ENCODE peak calls at places on chromosomes 16 and 17, in nine cellular contexts. One of them, this sample, is unnamed.

GRCh38 chr16:70715860-70716357 is 30.1 kb upstream of the MTSS2 start:
- DNase-seq in naive thymus-derived CD4-positive, alpha-beta T cell: no peak
- DNase-seq in ELF-1: no peak
- DNase-seq in EL: peak
- DNase-seq in activated T-helper 1 cell treated with Interleukin-2 at 50 U/mL for 16 hours: no peak
- DNase-seq in activated CD4-positive, alpha-beta T cell treated with anti-CD3 and anti-CD28 coated beads for 1 hour: no peak
- DNase-seq in astrocyte: peak
- DNase-seq in kidney: no peak
- DNase-seq in amniotic stem cell: no peak
- DNase-seq in this sample: no peak

GRCh38 chr17:17156107-17156506 is 50.0 kb downstream of the PLD6 start:
- DNase-seq in naive thymus-derived CD4-positive, alpha-beta T cell: no peak
- DNase-seq in ELF-1: no peak
- DNase-seq in EL: peak
- DNase-seq in activated T-helper 1 cell treated with Interleukin-2 at 50 U/mL for 16 hours: no peak
- DNase-seq in activated CD4-positive, alpha-beta T cell treated with anti-CD3 and anti-CD28 coated beads for 1 hour: no peak
- DNase-seq in astrocyte: peak
- DNase-seq in kidney: no peak
- DNase-seq in amniotic stem cell: no peak
- DNase-seq in this sample: peak

GRCh38 chr17:48722924-48723554 is at the start of gene PRAC2:
- DNase-seq in naive thymus-derived CD4-positive, alpha-beta T cell: no peak
- DNase-seq in ELF-1: peak
- DNase-seq in EL: no peak
- DNase-seq in activated T-helper 1 cell treated with Interleukin-2 at 50 U/mL for 16 hours: no peak
- DNase-seq in activated CD4-positive, alpha-beta T cell treated with anti-CD3 and anti-CD28 coated beads for 1 hour: no peak
- DNase-seq in astrocyte: no peak
- DNase-seq in kidney: no peak
- DNase-seq in amniotic stem cell: no peak
- DNase-seq in this sample: no peak

GRCh38 chr17:2400474-2400866 is 390 bp downstream of the MNT start:
- DNase-seq in naive thymus-derived CD4-positive, alpha-beta T cell: peak
- DNase-seq in ELF-1: peak
- DNase-seq in EL: peak
- DNase-seq in activated T-helper 1 cell treated with Interleukin-2 at 50 U/mL for 16 hours: peak
- DNase-seq in activated CD4-positive, alpha-beta T cell treated with anti-CD3 and anti-CD28 coated beads for 1 hour: peak
- DNase-seq in astrocyte: no peak
- DNase-seq in kidney: peak
- DNase-seq in amniotic stem cell: no peak
- DNase-seq in this sample: peak

GRCh38 chr16:9151597-9151996 is 60.2 kb downstream of the HAPSTR1 start:
- DNase-seq in naive thymus-derived CD4-positive, alpha-beta T cell: no peak
- DNase-seq in ELF-1: peak
- DNase-seq in EL: peak
- DNase-seq in activated T-helper 1 cell treated with Interleukin-2 at 50 U/mL for 16 hours: no peak
- DNase-seq in activated CD4-positive, alpha-beta T cell treated with anti-CD3 and anti-CD28 coated beads for 1 hour: no peak
- DNase-seq in astrocyte: no peak
- DNase-seq in kidney: no peak
- DNase-seq in amniotic stem cell: no peak
- DNase-seq in this sample: no peak

GRCh38 chr16:67459066-67459857 is 21.7 kb downstream of the ATP6V0D1 start:
- DNase-seq in naive thymus-derived CD4-positive, alpha-beta T cell: no peak
- DNase-seq in ELF-1: peak
- DNase-seq in EL: no peak
- DNase-seq in activated T-helper 1 cell treated with Interleukin-2 at 50 U/mL for 16 hours: no peak
- DNase-seq in activated CD4-positive, alpha-beta T cell treated with anti-CD3 and anti-CD28 coated beads for 1 hour: no peak
- DNase-seq in astrocyte: no peak
- DNase-seq in kidney: no peak
- DNase-seq in amniotic stem cell: no peak
- DNase-seq in this sample: no peak

GRCh38 chr17:16363749-16364536 is 10.7 kb upstream of the CENPV start:
- DNase-seq in naive thymus-derived CD4-positive, alpha-beta T cell: peak
- DNase-seq in ELF-1: peak
- DNase-seq in EL: peak
- DNase-seq in activated T-helper 1 cell treated with Interleukin-2 at 50 U/mL for 16 hours: peak
- DNase-seq in activated CD4-positive, alpha-beta T cell treated with anti-CD3 and anti-CD28 coated beads for 1 hour: peak
- DNase-seq in astrocyte: peak
- DNase-seq in kidney: no peak
- DNase-seq in amniotic stem cell: peak
- DNase-seq in this sample: peak

GRCh38 chr17:34306466-34306865 is 12.8 kb upstream of the CCL8 start:
- DNase-seq in naive thymus-derived CD4-positive, alpha-beta T cell: no peak
- DNase-seq in ELF-1: peak
- DNase-seq in EL: peak
- DNase-seq in activated T-helper 1 cell treated with Interleukin-2 at 50 U/mL for 16 hours: no peak
- DNase-seq in activated CD4-positive, alpha-beta T cell treated with anti-CD3 and anti-CD28 coated beads for 1 hour: no peak
- DNase-seq in astrocyte: peak
- DNase-seq in kidney: no peak
- DNase-seq in amniotic stem cell: no peak
- DNase-seq in this sample: peak

GRCh38 chr16:17144431-17144830 is 326.3 kb downstream of the XYLT1 start:
- DNase-seq in naive thymus-derived CD4-positive, alpha-beta T cell: no peak
- DNase-seq in ELF-1: no peak
- DNase-seq in EL: no peak
- DNase-seq in activated T-helper 1 cell treated with Interleukin-2 at 50 U/mL for 16 hours: no peak
- DNase-seq in activated CD4-positive, alpha-beta T cell treated with anti-CD3 and anti-CD28 coated beads for 1 hour: no peak
- DNase-seq in astrocyte: no peak
- DNase-seq in kidney: no peak
- DNase-seq in amniotic stem cell: no peak
- DNase-seq in this sample: no peak

GRCh38 chr16:46573008-46573833 is 48.0 kb downstream of the SHCBP1 start:
- DNase-seq in naive thymus-derived CD4-positive, alpha-beta T cell: no peak
- DNase-seq in ELF-1: peak
- DNase-seq in EL: peak
- DNase-seq in activated T-helper 1 cell treated with Interleukin-2 at 50 U/mL for 16 hours: no peak
- DNase-seq in activated CD4-positive, alpha-beta T cell treated with anti-CD3 and anti-CD28 coated beads for 1 hour: no peak
- DNase-seq in astrocyte: peak
- DNase-seq in kidney: no peak
- DNase-seq in amniotic stem cell: no peak
- DNase-seq in this sample: peak

GRCh38 chr17:22171631-22172030 is 479.3 kb downstream of the KCNJ18 start:
- DNase-seq in naive thymus-derived CD4-positive, alpha-beta T cell: no peak
- DNase-seq in ELF-1: no peak
- DNase-seq in EL: no peak
- DNase-seq in activated T-helper 1 cell treated with Interleukin-2 at 50 U/mL for 16 hours: no peak
- DNase-seq in activated CD4-positive, alpha-beta T cell treated with anti-CD3 and anti-CD28 coated beads for 1 hour: no peak
- DNase-seq in astrocyte: no peak
- DNase-seq in kidney: no peak
- DNase-seq in amniotic stem cell: no peak
- DNase-seq in this sample: no peak

GRCh38 chr16:30119428-30119827 is 3.6 kb downstream of the MAPK3 start:
- DNase-seq in naive thymus-derived CD4-positive, alpha-beta T cell: no peak
- DNase-seq in ELF-1: no peak
- DNase-seq in EL: no peak
- DNase-seq in activated T-helper 1 cell treated with Interleukin-2 at 50 U/mL for 16 hours: no peak
- DNase-seq in activated CD4-positive, alpha-beta T cell treated with anti-CD3 and anti-CD28 coated beads for 1 hour: no peak
- DNase-seq in astrocyte: no peak
- DNase-seq in kidney: no peak
- DNase-seq in amniotic stem cell: no peak
- DNase-seq in this sample: no peak

This sample was measured in epithelial cell of esophagus.